ENCODE peak calls at places on chromosome 14, in five cellular contexts. One of them, this sample, is unnamed.

GRCh38 chr14:106414464-106414863 is 888.1 kb downstream of the TMEM121 start:
- DNase-seq in AG04450: no peak
- DNase-seq in fibroblast of lung: no peak
- DNase-seq in GM12878: no peak
- DNase-seq in cardiac muscle cell: no peak
- DNase-seq in this sample: no peak

GRCh38 chr14:105503296-105503640 is 12.2 kb downstream of the TEDC1 start:
- DNase-seq in AG04450: no peak
- DNase-seq in fibroblast of lung: no peak
- DNase-seq in GM12878: no peak
- DNase-seq in cardiac muscle cell: no peak
- DNase-seq in this sample: no peak

GRCh38 chr14:68358978-68359861 is 433.6 kb downstream of the ZFP36L1 start:
- DNase-seq in AG04450: no peak
- DNase-seq in fibroblast of lung: no peak
- DNase-seq in GM12878: no peak
- DNase-seq in cardiac muscle cell: no peak
- DNase-seq in this sample: no peak

GRCh38 chr14:68689426-68689825 is 103.4 kb downstream of the ZFP36L1 start:
- DNase-seq in AG04450: no peak
- DNase-seq in fibroblast of lung: no peak
- DNase-seq in GM12878: no peak
- DNase-seq in cardiac muscle cell: no peak
- DNase-seq in this sample: no peak

GRCh38 chr14:65599375-65599774 is 186.8 kb downstream of the FUT8 start:
- DNase-seq in AG04450: no peak
- DNase-seq in fibroblast of lung: no peak
- DNase-seq in GM12878: no peak
- DNase-seq in cardiac muscle cell: no peak
- DNase-seq in this sample: no peak

GRCh38 chr14:75258803-75259509 is 19.7 kb upstream of the FOS start:
- DNase-seq in AG04450: peak
- DNase-seq in fibroblast of lung: peak
- DNase-seq in GM12878: peak
- DNase-seq in cardiac muscle cell: peak
- DNase-seq in this sample: peak

GRCh38 chr14:89773151-89773550 is 181.4 kb downstream of the EFCAB11 start:
- DNase-seq in AG04450: no peak
- DNase-seq in fibroblast of lung: no peak
- DNase-seq in GM12878: no peak
- DNase-seq in cardiac muscle cell: no peak
- DNase-seq in this sample: no peak

GRCh38 chr14:102389261-102389660 is 26.5 kb downstream of the TECPR2 start:
- DNase-seq in AG04450: no peak
- DNase-seq in fibroblast of lung: no peak
- DNase-seq in GM12878: no peak
- DNase-seq in cardiac muscle cell: no peak
- DNase-seq in this sample: no peak

GRCh38 chr14:89797148-89797547 is 157.4 kb downstream of the EFCAB11 start:
- DNase-seq in AG04450: no peak
- DNase-seq in fibroblast of lung: no peak
- DNase-seq in GM12878: no peak
- DNase-seq in cardiac muscle cell: no peak
- DNase-seq in this sample: no peak

GRCh38 chr14:68643673-68644072 is 149.2 kb downstream of the ZFP36L1 start:
- DNase-seq in AG04450: no peak
- DNase-seq in fibroblast of lung: no peak
- DNase-seq in GM12878: no peak
- DNase-seq in cardiac muscle cell: no peak
- DNase-seq in this sample: no peak

GRCh38 chr14:22393796-22394195 is 195.2 kb downstream of the DAD1 start:
- DNase-seq in AG04450: no peak
- DNase-seq in fibroblast of lung: no peak
- DNase-seq in GM12878: no peak
- DNase-seq in cardiac muscle cell: no peak
- DNase-seq in this sample: no peak

GRCh38 chr14:96261053-96261452 is 5.0 kb downstream of the BDKRB1 start:
- DNase-seq in AG04450: no peak
- DNase-seq in fibroblast of lung: no peak
- DNase-seq in GM12878: no peak
- DNase-seq in cardiac muscle cell: no peak
- DNase-seq in this sample: no peak

GRCh38 chr14:22225526-22226133 is 363.4 kb downstream of the DAD1 start:
- DNase-seq in AG04450: peak
- DNase-seq in fibroblast of lung: peak
- DNase-seq in GM12878: no peak
- DNase-seq in cardiac muscle cell: no peak
- DNase-seq in this sample: no peak

GRCh38 chr14:103562385-103563088 is at the start of the genes BAG5 and COA8:
- DNase-seq in AG04450: no peak
- DNase-seq in fibroblast of lung: peak
- DNase-seq in GM12878: peak
- DNase-seq in cardiac muscle cell: peak
- DNase-seq in this sample: peak

GRCh38 chr14:43687866-43688265 is 819.2 kb downstream of the FSCB start:
- DNase-seq in AG04450: peak
- DNase-seq in fibroblast of lung: peak
- DNase-seq in GM12878: no peak
- DNase-seq in cardiac muscle cell: no peak
- DNase-seq in this sample: no peak

GRCh38 chr14:78342879-78343278 is 172.7 kb downstream of the NRXN3 start:
- DNase-seq in AG04450: no peak
- DNase-seq in fibroblast of lung: no peak
- DNase-seq in GM12878: no peak
- DNase-seq in cardiac muscle cell: no peak
- DNase-seq in this sample: no peak

GRCh38 chr14:95038521-95039250 is 118.6 kb downstream of the DICER1 start:
- DNase-seq in AG04450: no peak
- DNase-seq in fibroblast of lung: no peak
- DNase-seq in GM12878: no peak
- DNase-seq in cardiac muscle cell: no peak
- DNase-seq in this sample: no peak

GRCh38 chr14:21913759-21914158 is 240.1 kb upstream of the OR4E1 start:
- DNase-seq in AG04450: peak
- DNase-seq in fibroblast of lung: peak
- DNase-seq in GM12878: peak
- DNase-seq in cardiac muscle cell: peak
- DNase-seq in this sample: peak

GRCh38 chr14:64891839-64892375 is 12.2 kb upstream of the SPTB start:
- DNase-seq in AG04450: peak
- DNase-seq in fibroblast of lung: peak
- DNase-seq in GM12878: peak
- DNase-seq in cardiac muscle cell: peak
- DNase-seq in this sample: no peak

GRCh38 chr14:54102051-54102456 is 145.4 kb upstream of the BMP4 start:
- DNase-seq in AG04450: no peak
- DNase-seq in fibroblast of lung: no peak
- DNase-seq in GM12878: no peak
- DNase-seq in cardiac muscle cell: no peak
- DNase-seq in this sample: no peak

GRCh38 chr14:60710506-60710905 is 13.6 kb downstream of the SIX4 start:
- DNase-seq in AG04450: no peak
- DNase-seq in fibroblast of lung: no peak
- DNase-seq in GM12878: no peak
- DNase-seq in cardiac muscle cell: no peak
- DNase-seq in this sample: no peak

GRCh38 chr14:24231263-24232120 is 675 bp downstream of the NEDD8 start:
- DNase-seq in AG04450: no peak
- DNase-seq in fibroblast of lung: no peak
- DNase-seq in GM12878: no peak
- DNase-seq in cardiac muscle cell: no peak
- DNase-seq in this sample: no peak

GRCh38 chr14:35369701-35370191 is 34.8 kb downstream of the NFKBIA start:
- DNase-seq in AG04450: no peak
- DNase-seq in fibroblast of lung: no peak
- DNase-seq in GM12878: no peak
- DNase-seq in cardiac muscle cell: no peak
- DNase-seq in this sample: no peak

GRCh38 chr14:64676410-64677008 is 27.7 kb upstream of the PLEKHG3 start:
- DNase-seq in AG04450: no peak
- DNase-seq in fibroblast of lung: no peak
- DNase-seq in GM12878: no peak
- DNase-seq in cardiac muscle cell: no peak
- DNase-seq in this sample: no peak

GRCh38 chr14:22456986-22457594 is 131.9 kb downstream of the DAD1 start:
- DNase-seq in AG04450: no peak
- DNase-seq in fibroblast of lung: no peak
- DNase-seq in GM12878: no peak
- DNase-seq in cardiac muscle cell: no peak
- DNase-seq in this sample: no peak

GRCh38 chr14:35400707-35401421 is 3.7 kb downstream of the NFKBIA start:
- DNase-seq in AG04450: no peak
- DNase-seq in fibroblast of lung: no peak
- DNase-seq in GM12878: no peak
- DNase-seq in cardiac muscle cell: no peak
- DNase-seq in this sample: no peak

GRCh38 chr14:99538275-99538674 is 57.1 kb downstream of the CCNK start:
- DNase-seq in AG04450: no peak
- DNase-seq in fibroblast of lung: no peak
- DNase-seq in GM12878: no peak
- DNase-seq in cardiac muscle cell: no peak
- DNase-seq in this sample: no peak

GRCh38 chr14:68922201-68922613 is 56.9 kb downstream of the ACTN1 start:
- DNase-seq in AG04450: no peak
- DNase-seq in fibroblast of lung: peak
- DNase-seq in GM12878: no peak
- DNase-seq in cardiac muscle cell: no peak
- DNase-seq in this sample: no peak

GRCh38 chr14:89973234-89973823 is 17.6 kb downstream of the TDP1 start:
- DNase-seq in AG04450: peak
- DNase-seq in fibroblast of lung: peak
- DNase-seq in GM12878: peak
- DNase-seq in cardiac muscle cell: peak
- DNase-seq in this sample: peak

GRCh38 chr14:22838631-22839041 is 2.3 kb downstream of the MMP14 start:
- DNase-seq in AG04450: no peak
- DNase-seq in fibroblast of lung: peak
- DNase-seq in GM12878: no peak
- DNase-seq in cardiac muscle cell: no peak
- DNase-seq in this sample: no peak

DNA sequence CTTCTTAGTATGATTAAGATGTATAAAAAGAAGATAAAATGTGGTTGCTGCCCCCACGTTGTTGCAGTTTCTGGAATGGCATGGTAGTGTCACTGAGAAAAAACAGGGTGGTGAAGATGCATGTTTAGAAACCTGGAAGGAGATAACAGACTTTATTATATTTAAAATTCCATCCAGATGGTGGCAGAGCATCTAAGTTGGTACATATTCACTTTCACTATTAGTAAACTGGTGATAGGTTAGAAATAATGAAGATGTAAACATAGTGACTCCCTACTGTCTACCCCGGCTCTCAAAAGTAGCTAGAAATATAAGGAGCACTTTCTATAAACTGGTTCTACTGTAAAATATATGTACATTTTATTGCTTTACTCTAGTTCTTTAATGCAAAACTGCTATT is 279.4 kb downstream of the NPAS3 start:
- DNase-seq in AG04450: no peak
- DNase-seq in fibroblast of lung: no peak
- DNase-seq in GM12878: no peak
- DNase-seq in cardiac muscle cell: no peak
- DNase-seq in this sample: no peak
- TF ChIP-seq CTCF in AG04450: no peak
- TF ChIP-seq CTCF in fibroblast of lung: no peak
- TF ChIP-seq CTCF in GM12878: no peak
- TF ChIP-seq CTCF in cardiac muscle cell: no peak
- TF ChIP-seq CTCF in this sample: no peak

GRCh38 chr14:59629384-59630158 is 53.0 kb upstream of the CCDC175 start:
- DNase-seq in AG04450: no peak
- DNase-seq in fibroblast of lung: no peak
- DNase-seq in GM12878: no peak
- DNase-seq in cardiac muscle cell: no peak
- DNase-seq in this sample: no peak

GRCh38 chr14:59634617-59635016 is 58.0 kb upstream of the CCDC175 start:
- DNase-seq in AG04450: no peak
- DNase-seq in fibroblast of lung: no peak
- DNase-seq in GM12878: no peak
- DNase-seq in cardiac muscle cell: no peak
- DNase-seq in this sample: no peak

GRCh38 chr14:59632381-59632780 is 55.8 kb upstream of the CCDC175 start:
- DNase-seq in AG04450: no peak
- DNase-seq in fibroblast of lung: peak
- DNase-seq in GM12878: no peak
- DNase-seq in cardiac muscle cell: peak
- DNase-seq in this sample: no peak

GRCh38 chr14:59630281-59630963 is 53.8 kb upstream of the CCDC175 start:
- DNase-seq in AG04450: no peak
- DNase-seq in fibroblast of lung: no peak
- DNase-seq in GM12878: no peak
- DNase-seq in cardiac muscle cell: peak
- DNase-seq in this sample: peak

DNA sequence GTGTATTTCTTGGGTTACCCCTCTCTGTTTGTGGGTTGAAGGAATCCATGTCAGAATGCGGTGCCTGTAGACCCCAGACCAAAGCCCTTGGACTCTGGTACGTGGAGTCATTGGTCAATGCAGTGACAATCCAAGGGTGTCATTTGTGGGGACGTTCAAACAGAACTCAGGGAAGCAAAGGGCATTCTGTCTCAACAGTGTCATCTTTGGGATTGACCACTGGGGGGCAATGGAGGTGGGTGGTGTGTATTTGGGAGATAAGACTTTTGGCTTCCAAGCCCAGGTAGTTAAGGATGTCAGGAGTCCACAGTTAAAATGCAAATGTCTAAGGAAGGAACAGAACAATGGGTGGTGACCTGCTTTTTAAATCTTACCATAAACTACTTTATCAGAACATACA is 54.6 kb upstream of the CCDC175 start:
- DNase-seq in AG04450: no peak
- DNase-seq in fibroblast of lung: peak
- DNase-seq in GM12878: no peak
- DNase-seq in cardiac muscle cell: no peak
- DNase-seq in this sample: no peak
- TF ChIP-seq CTCF in AG04450: peak
- TF ChIP-seq CTCF in fibroblast of lung: no peak
- TF ChIP-seq CTCF in GM12878: peak
- TF ChIP-seq CTCF in cardiac muscle cell: peak
- TF ChIP-seq CTCF in this sample: peak

GRCh38 chr14:63544641-63545234 is 1.6 kb upstream of the PPP2R5E start:
- DNase-seq in AG04450: no peak
- DNase-seq in fibroblast of lung: peak
- DNase-seq in GM12878: no peak
- DNase-seq in cardiac muscle cell: no peak
- DNase-seq in this sample: no peak
- TF ChIP-seq CTCF in AG04450: peak
- TF ChIP-seq CTCF in fibroblast of lung: peak
- TF ChIP-seq CTCF in GM12878: peak
- TF ChIP-seq CTCF in cardiac muscle cell: peak
- TF ChIP-seq CTCF in this sample: no peak

DNA sequence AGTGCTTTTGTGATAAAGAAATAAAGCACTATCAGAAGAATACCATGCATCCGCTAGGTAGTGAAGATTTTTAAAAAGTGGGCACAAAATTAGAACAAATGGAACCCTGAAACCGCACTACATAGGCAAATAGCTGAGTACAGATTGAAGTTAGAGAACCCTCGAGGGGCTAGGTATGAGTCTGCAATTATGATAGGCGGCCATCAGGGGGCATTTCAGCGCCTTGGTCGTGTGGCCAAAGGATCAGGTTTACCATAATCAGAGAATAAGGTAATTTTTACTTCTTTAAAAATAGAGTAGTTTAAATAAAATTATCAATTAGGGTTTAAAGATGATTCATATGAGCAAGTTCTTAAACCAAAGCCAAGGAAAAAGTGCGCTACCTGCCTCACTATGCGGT is 129.8 kb downstream of the TMX1 start:
- DNase-seq in AG04450: no peak
- DNase-seq in fibroblast of lung: no peak
- DNase-seq in GM12878: no peak
- DNase-seq in cardiac muscle cell: no peak
- DNase-seq in this sample: no peak
- TF ChIP-seq CTCF in AG04450: no peak
- TF ChIP-seq CTCF in fibroblast of lung: no peak
- TF ChIP-seq CTCF in GM12878: peak
- TF ChIP-seq CTCF in cardiac muscle cell: peak
- TF ChIP-seq CTCF in this sample: no peak

This sample was measured in progenitor cell of endocrine pancreas.